ENCODE peak calls at places on chromosome X, in four cellular contexts. Q is GM13976, G is pancreas, Z is fibroblast of pulmonary artery. R is an unnamed sample.

GRCh38 chrX:149074429-149074828 is 430.7 kb downstream of the IDS start:
- DNase-seq in Q (peak), G (no peak), Z (peak), R (no peak)

GRCh38 chrX:76428243-76429130 is 977 bp downstream of the MAGEE1 start:
- DNase-seq in Q (peak), Z (no peak), G (peak), R (no peak)

GRCh38 chrX:40266490-40267333 is 169.0 kb upstream of the BCOR start:
- DNase-seq in Q (peak), Z (peak), G (peak), R (peak)

GRCh38 chrX:150483576-150483975 is 84.8 kb upstream of the MTM1 start:
- DNase-seq in Z (no peak), Q (no peak), G (no peak), R (no peak)

GRCh38 chrX:771536-771935 is 140.9 kb downstream of the SHOX start:
- DNase-seq in Z (no peak), G (no peak), Q (no peak), R (no peak)

GRCh38 chrX:9337056-9337455 is 127.8 kb upstream of the TBL1X start:
- DNase-seq in G (no peak), Z (peak), Q (no peak), R (no peak)

GRCh38 chrX:15930585-15930984 is 76.0 kb upstream of the AP1S2 start:
- DNase-seq in Q (peak), G (no peak), Z (peak), R (no peak)

GRCh38 chrX:153353416-153353815 is 19.5 kb downstream of the ZNF275 start:
- DNase-seq in Q (no peak), Z (no peak), G (no peak), R (no peak)

GRCh38 chrX:149987613-149988012 is 49.3 kb upstream of the EOLA2 start:
- DNase-seq in Q (no peak), G (no peak), Z (no peak), R (no peak)

GRCh38 chrX:148867596-148867995 is 367.2 kb downstream of the AFF2 start:
- DNase-seq in Q (no peak), G (no peak), Z (no peak), R (no peak)

GRCh38 chrX:155105919-155106318 is 34.6 kb downstream of the BRCC3 start:
- DNase-seq in Q (no peak), G (no peak), Z (no peak), R (no peak)

GRCh38 chrX:96563663-96564062 is 121.0 kb upstream of the DIAPH2 start:
- DNase-seq in Q (no peak), Z (peak), G (no peak), R (no peak)

GRCh38 chrX:7108995-7109634 is 38.4 kb upstream of the STS start:
- DNase-seq in G (no peak), Q (no peak), Z (peak), R (no peak)

GRCh38 chrX:103904301-103904700 is 58.1 kb upstream of the TMSB15B start:
- DNase-seq in Q (no peak), G (no peak), Z (no peak), R (no peak)
- TF ChIP-seq CTCF in Q (no peak), G (no peak), Z (no peak), R (no peak)

GRCh38 chrX:53316121-53316859 is 34.9 kb upstream of the IQSEC2 start:
- DNase-seq in G (no peak), Q (no peak), Z (no peak), R (no peak)

GRCh38 chrX:53316860-53317237 is 35.5 kb upstream of the IQSEC2 start:
- DNase-seq in Z (no peak), G (peak), Q (no peak), R (no peak)

GRCh38 chrX:53312946-53313745 is 31.8 kb upstream of the IQSEC2 start:
- DNase-seq in Z (peak), Q (peak), G (peak), R (no peak)

GRCh38 chrX:53317365-53318069 is 36.1 kb upstream of the IQSEC2 start:
- DNase-seq in G (peak), Z (peak), Q (peak), R (no peak)

DNA sequence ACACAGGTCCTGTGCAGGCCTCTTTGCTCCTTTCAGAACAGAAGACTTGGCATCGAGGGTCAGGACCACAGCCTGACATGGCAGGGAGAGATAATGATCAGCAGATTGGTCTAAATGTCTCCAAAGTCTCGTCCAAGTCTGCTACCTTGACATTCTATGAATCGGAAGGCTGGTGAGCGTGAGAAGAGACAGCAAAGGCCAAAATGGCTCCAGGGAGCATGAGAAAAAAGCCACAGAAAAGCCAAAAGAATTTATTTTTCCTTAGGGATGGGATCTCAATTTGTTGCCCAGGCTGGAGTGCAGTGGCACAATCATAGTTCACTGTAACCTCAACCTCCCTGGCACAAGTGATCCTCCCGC is 32.3 kb upstream of the IQSEC2 start:
- DNase-seq in G (no peak), Q (no peak), Z (no peak), R (no peak)
- TF ChIP-seq CTCF in G (no peak), Q (no peak), Z (no peak), R (no peak)

GRCh38 chrX:38327007-38327774 is at the start of gene RPGR:
- DNase-seq in Z (peak), G (peak), Q (peak), R (peak)

GRCh38 chrX:38326086-38326485 is 1.2 kb downstream of the RPGR start:
- DNase-seq in Z (no peak), G (no peak), Q (no peak), R (no peak)

GRCh38 chrX:38332505-38332904 is 5.2 kb upstream of the RPGR start:
- DNase-seq in G (no peak), Q (no peak), Z (no peak), R (no peak)

DNA sequence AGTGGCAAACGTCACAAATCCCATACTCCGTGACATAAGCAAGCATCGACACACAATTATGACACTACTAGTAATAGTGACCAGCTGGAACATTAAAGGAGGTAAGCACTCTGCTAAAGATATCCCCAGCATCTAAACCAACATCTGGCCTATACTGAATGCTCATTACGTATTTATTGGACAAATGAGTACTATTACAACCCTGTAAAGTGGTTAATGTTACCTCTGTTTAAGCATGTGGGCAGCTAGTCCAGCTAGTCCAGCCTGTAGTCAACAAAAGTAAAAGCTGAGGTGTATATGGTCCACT is 419 bp upstream of the RPGR start:
- DNase-seq in Z (no peak), Q (no peak), G (no peak), R (no peak)
- TF ChIP-seq CTCF in Z (no peak), Q (no peak), G (no peak), R (no peak)

DNA sequence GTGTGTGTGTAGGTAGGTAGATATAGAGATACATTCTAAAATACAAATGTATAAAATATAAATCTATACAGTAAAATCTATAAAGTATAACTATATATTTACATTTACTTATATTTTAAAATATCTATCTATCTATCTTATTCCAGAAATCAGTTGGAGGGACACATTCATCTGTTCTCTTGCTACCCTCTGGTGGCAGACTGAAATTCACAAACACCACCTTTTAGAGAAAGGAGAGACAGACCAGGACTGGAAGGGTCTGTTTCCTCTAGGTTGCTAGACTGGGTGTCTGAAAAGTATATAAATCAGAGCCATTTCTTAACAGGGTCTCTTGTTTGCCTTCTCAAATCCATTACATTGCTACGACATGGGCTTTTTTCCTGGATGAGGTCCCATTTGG is 343.0 kb downstream of the OPHN1 start:
- DNase-seq in G (no peak), Q (no peak), Z (peak), R (no peak)
- TF ChIP-seq CTCF in G (no peak), Q (no peak), Z (peak), R (peak)

R was measured in osteocyte.